ENCODE peak calls at places on chromosomes 16 and 17, in ten cellular contexts. R is NCI-H1436, Y is EH, M is LoVo, H is SK-N-DZ, K is HCEC 1CT, S is RWPE1, J is gastrocnemius medialis, V is Calu3, C is T-cell. P is an unnamed sample.

GRCh38 chr16:83533193-83533592 is 274.6 kb upstream of the HSBP1 start:
- DNase-seq in H (no peak), K (peak), R (no peak), V (no peak), Y (peak), S (peak), M (no peak), C (no peak), J (no peak), P (no peak)

GRCh38 chr16:85675528-85675927 is 13.2 kb downstream of the GINS2 start:
- DNase-seq in K (peak), C (no peak), M (no peak), H (peak), J (no peak), V (no peak), S (no peak), Y (peak), R (no peak), P (no peak)

GRCh38 chr16:12951392-12951791 is 50.0 kb downstream of the SHISA9 start:
- DNase-seq in S (no peak), Y (no peak), M (no peak), R (no peak), H (no peak), C (no peak), J (no peak), V (no peak), K (no peak), P (no peak)

GRCh38 chr16:11871193-11871592 is 19.9 kb upstream of the RSL1D1 start:
- DNase-seq in Y (peak), J (no peak), S (no peak), H (peak), V (no peak), K (peak), R (no peak), C (no peak), M (no peak), P (no peak)

GRCh38 chr17:61551255-61551742 is 39.7 kb downstream of the NACA2 start:
- DNase-seq in M (peak), R (peak), H (peak), V (no peak), S (peak), Y (peak), K (peak), J (no peak), C (no peak), P (no peak)

GRCh38 chr17:3984719-3985444 is 20.6 kb upstream of the ATP2A3 start:
- DNase-seq in S (no peak), C (no peak), K (no peak), J (no peak), R (no peak), V (no peak), H (no peak), Y (no peak), M (no peak), P (no peak)

GRCh38 chr16:66248096-66248495 is 118.4 kb upstream of the CDH5 start:
- DNase-seq in C (no peak), M (no peak), H (no peak), J (peak), V (no peak), S (no peak), R (no peak), Y (peak), K (no peak), P (no peak)

GRCh38 chr16:67395458-67396158 is 2.3 kb upstream of the TPPP3 start:
- DNase-seq in S (no peak), V (peak), R (peak), Y (peak), H (peak), K (no peak), C (no peak), M (no peak), J (no peak), P (no peak)

GRCh38 chr17:8463089-8463488 is 27.4 kb downstream of the NDEL1 start:
- DNase-seq in C (no peak), R (no peak), Y (peak), J (no peak), V (no peak), K (peak), S (no peak), M (no peak), H (no peak), P (no peak)

GRCh38 chr16:84501077-84501735 is 3.3 kb downstream of the MEAK7 start:
- DNase-seq in K (peak), S (peak), M (peak), Y (peak), R (no peak), H (no peak), V (peak), C (no peak), J (no peak), P (no peak)

GRCh38 chr16:11797957-11798299 is 870 bp upstream of the ZC3H7A start:
- DNase-seq in J (no peak), H (peak), K (peak), C (no peak), S (peak), V (no peak), R (no peak), Y (peak), M (no peak), P (peak)

GRCh38 chr17:77118251-77118928 is 22.4 kb upstream of the SEC14L1 start:
- DNase-seq in S (peak), J (no peak), V (no peak), C (no peak), M (no peak), H (no peak), K (no peak), R (no peak), Y (no peak), P (no peak)

GRCh38 chr17:69428252-69428980 is 13.9 kb downstream of the MAP2K6 start:
- DNase-seq in K (no peak), M (no peak), H (no peak), C (no peak), J (no peak), S (no peak), V (no peak), Y (no peak), R (no peak), P (no peak)

GRCh38 chr16:59899940-59900339 is 1165.8 kb upstream of the GOT2 start:
- DNase-seq in H (no peak), V (no peak), Y (no peak), J (no peak), S (no peak), K (no peak), R (no peak), C (no peak), M (no peak), P (no peak)

GRCh38 chr17:64103751-64104364 is 26.1 kb downstream of the ERN1 start:
- DNase-seq in V (peak), J (no peak), S (no peak), K (peak), C (no peak), M (no peak), Y (peak), R (no peak), H (no peak), P (no peak)

GRCh38 chr17:31680126-31680525 is 178.9 kb downstream of the COPRS start:
- DNase-seq in K (no peak), R (no peak), H (no peak), S (no peak), J (no peak), V (no peak), C (no peak), Y (no peak), M (no peak), P (no peak)

GRCh38 chr17:2111691-2112090 is 56.8 kb downstream of the HIC1 start:
- DNase-seq in J (no peak), R (no peak), C (no peak), V (peak), Y (peak), K (peak), S (no peak), H (no peak), M (no peak), P (no peak)

GRCh38 chr17:82231562-82232321 is 2.9 kb downstream of the SLC16A3 start:
- DNase-seq in J (peak), K (peak), R (no peak), S (no peak), Y (peak), H (peak), M (no peak), V (peak), C (no peak), P (no peak)

GRCh38 chr16:9489823-9490467 is 398.5 kb downstream of the HAPSTR1 start:
- DNase-seq in M (no peak), V (peak), S (no peak), H (no peak), K (no peak), C (no peak), Y (no peak), R (no peak), J (no peak), P (no peak)

GRCh38 chr16:20799599-20799998 is 6.7 kb downstream of the ERI2 start:
- DNase-seq in S (no peak), J (no peak), K (peak), M (peak), R (peak), C (no peak), Y (peak), H (no peak), V (no peak), P (peak)

GRCh38 chr17:2012499-2012898 is 12.6 kb downstream of the RTN4RL1 start:
- DNase-seq in C (no peak), H (no peak), M (no peak), K (no peak), J (no peak), R (no peak), Y (no peak), V (no peak), S (no peak), P (no peak)

GRCh38 chr17:8935194-8935593 is 30.3 kb downstream of the PIK3R5 start:
- DNase-seq in K (no peak), V (no peak), C (peak), R (no peak), H (no peak), S (peak), J (no peak), Y (no peak), M (peak), P (no peak)

GRCh38 chr17:52106638-52107261 is 51.8 kb downstream of the CA10 start:
- DNase-seq in J (no peak), R (peak), C (peak), M (peak), H (peak), K (no peak), Y (peak), V (peak), S (peak), P (peak)

GRCh38 chr17:57442914-57443571 is 186.7 kb downstream of the MSI2 start:
- DNase-seq in R (no peak), Y (peak), J (peak), C (peak), H (no peak), V (peak), M (no peak), K (no peak), S (peak), P (peak)

GRCh38 chr16:85746431-85747227 is 4.3 kb downstream of the C16orf74 start:
- DNase-seq in M (peak), H (no peak), R (no peak), S (peak), J (no peak), V (peak), Y (peak), C (no peak), K (peak), P (no peak)

GRCh38 chr16:13839577-13839976 is 80.4 kb upstream of the ERCC4 start:
- DNase-seq in Y (no peak), S (no peak), J (no peak), K (no peak), R (no peak), M (no peak), V (no peak), C (no peak), H (no peak), P (no peak)

GRCh38 chr17:3885970-3886369 is 6.9 kb downstream of the CAMKK1 start:
- DNase-seq in V (no peak), S (no peak), K (peak), J (no peak), R (no peak), H (no peak), Y (peak), C (no peak), M (no peak), P (no peak)

GRCh38 chr17:68440526-68440925 is 16.8 kb downstream of the WIPI1 start:
- DNase-seq in Y (no peak), S (no peak), J (no peak), M (no peak), V (no peak), K (no peak), R (no peak), H (no peak), C (no peak), P (no peak)

GRCh38 chr17:65013613-65014391 is 42.7 kb downstream of the GNA13 start:
- DNase-seq in V (no peak), J (no peak), M (peak), H (no peak), Y (peak), K (peak), R (no peak), C (peak), S (peak), P (peak)

GRCh38 chr16:72857841-72858594 is 189.9 kb downstream of the ZFHX3 start:
- DNase-seq in M (no peak), R (no peak), J (no peak), C (no peak), S (no peak), Y (no peak), V (no peak), K (no peak), H (no peak), P (no peak)

GRCh38 chr17:31581491-31581890 is 190.0 kb downstream of the RAB11FIP4 start:
- DNase-seq in H (no peak), S (no peak), V (no peak), R (no peak), K (no peak), M (no peak), J (no peak), C (no peak), Y (peak), P (no peak)